ENCODE peak calls at places on chromosome 12, in four cellular contexts. One of them, this sample, is unnamed. For H3K4me1, the result is how much of the 10 kb centered on the place peaks cover.

GRCh38 chr12:50772470-50772869 is 8.6 kb downstream of the ATF1 start:
- DNase-seq in GM12878: no peak
- DNase-seq in K562: no peak
- DNase-seq in HepG2: no peak
- DNase-seq in this sample: no peak

GRCh38 chr12:40946612-40947194 is 241.4 kb upstream of the PDZRN4 start:
- DNase-seq in HepG2: peak
- DNase-seq in GM12878: no peak
- DNase-seq in K562: peak
- DNase-seq in this sample: no peak

GRCh38 chr12:113075137-113075683 is 18.7 kb downstream of the DTX1 start:
- DNase-seq in K562: no peak
- DNase-seq in GM12878: peak
- DNase-seq in HepG2: no peak
- DNase-seq in this sample: no peak

GRCh38 chr12:49555631-49556390 is 12.1 kb downstream of the MCRS1 start:
- DNase-seq in HepG2: no peak
- DNase-seq in K562: no peak
- DNase-seq in GM12878: no peak
- DNase-seq in this sample: no peak

GRCh38 chr12:110135012-110135411 is 10.9 kb downstream of the IFT81 start:
- DNase-seq in GM12878: no peak
- DNase-seq in K562: no peak
- DNase-seq in HepG2: no peak
- DNase-seq in this sample: no peak

GRCh38 chr12:127998936-127999467 is 268.0 kb upstream of the TMEM132C start:
- DNase-seq in HepG2: no peak
- DNase-seq in GM12878: no peak
- DNase-seq in K562: no peak
- DNase-seq in this sample: no peak

GRCh38 chr12:65074932-65075331 is 46.2 kb downstream of the WIF1 start:
- DNase-seq in GM12878: no peak
- DNase-seq in K562: no peak
- DNase-seq in HepG2: peak
- DNase-seq in this sample: no peak

GRCh38 chr12:130583317-130583716 is 132.8 kb downstream of the RIMBP2 start:
- DNase-seq in GM12878: no peak
- DNase-seq in HepG2: no peak
- DNase-seq in K562: no peak
- DNase-seq in this sample: no peak

GRCh38 chr12:85920324-85920947 is 46.3 kb downstream of the NTS start:
- DNase-seq in K562: peak
- DNase-seq in GM12878: no peak
- DNase-seq in HepG2: peak
- DNase-seq in this sample: no peak

GRCh38 chr12:110262442-110263388 is 18.3 kb upstream of the ATP2A2 start:
- DNase-seq in HepG2: peak
- DNase-seq in GM12878: no peak
- DNase-seq in K562: no peak
- DNase-seq in this sample: no peak

GRCh38 chr12:83473408-83474095 is 786.8 kb downstream of the TMTC2 start:
- DNase-seq in GM12878: peak
- DNase-seq in HepG2: no peak
- DNase-seq in K562: no peak
- DNase-seq in this sample: no peak

GRCh38 chr12:12902036-12902435 is 10.7 kb downstream of the GPRC5A start:
- DNase-seq in GM12878: no peak
- DNase-seq in K562: no peak
- DNase-seq in HepG2: no peak
- DNase-seq in this sample: no peak

GRCh38 chr12:125187148-125187733 is 122.0 kb downstream of the AACS start:
- DNase-seq in K562: no peak
- DNase-seq in HepG2: no peak
- DNase-seq in GM12878: no peak
- DNase-seq in this sample: no peak

GRCh38 chr12:125188912-125189881 is 124.0 kb downstream of the AACS start:
- DNase-seq in GM12878: no peak
- DNase-seq in HepG2: no peak
- DNase-seq in K562: no peak
- DNase-seq in this sample: no peak

GRCh38 chr12:125186471-125187147 is 121.4 kb downstream of the AACS start:
- DNase-seq in GM12878: no peak
- DNase-seq in K562: peak
- DNase-seq in HepG2: no peak
- DNase-seq in this sample: no peak

GRCh38 chr12:125185740-125186470 is 120.7 kb downstream of the AACS start:
- DNase-seq in HepG2: peak
- DNase-seq in K562: peak
- DNase-seq in GM12878: no peak
- DNase-seq in this sample: no peak

GRCh38 chr12:125187780-125188741 is 122.8 kb downstream of the AACS start:
- DNase-seq in HepG2: no peak
- DNase-seq in K562: no peak
- DNase-seq in GM12878: no peak
- DNase-seq in this sample: no peak
- H3K4me3 ChIP-seq in HepG2: no peak
- H3K4me3 ChIP-seq in K562: no peak
- H3K4me3 ChIP-seq in GM12878: no peak
- H3K4me3 ChIP-seq in this sample: no peak

GRCh38 chr12:120684523-120684932 is 2.4 kb upstream of the MLEC start:
- DNase-seq in K562: no peak
- DNase-seq in HepG2: no peak
- DNase-seq in GM12878: peak
- DNase-seq in this sample: no peak

GRCh38 chr12:120677765-120678473 is 9.0 kb upstream of the MLEC start:
- DNase-seq in GM12878: peak
- DNase-seq in K562: no peak
- DNase-seq in HepG2: no peak
- DNase-seq in this sample: no peak

GRCh38 chr12:120686151-120686689 is 729 bp upstream of the MLEC start:
- DNase-seq in GM12878: peak
- DNase-seq in K562: peak
- DNase-seq in HepG2: peak
- DNase-seq in this sample: no peak

GRCh38 chr12:120678572-120678971 is 8.4 kb upstream of the MLEC start:
- DNase-seq in K562: no peak
- DNase-seq in GM12878: no peak
- DNase-seq in HepG2: no peak
- DNase-seq in this sample: no peak

GRCh38 chr12:120680165-120680738 is 6.7 kb upstream of the MLEC start:
- DNase-seq in GM12878: no peak
- DNase-seq in K562: no peak
- DNase-seq in HepG2: no peak
- DNase-seq in this sample: no peak
- TF ChIP-seq SIN3A in GM12878: no peak
- TF ChIP-seq SIN3A in K562: no peak
- TF ChIP-seq SIN3A in HepG2: no peak
- TF ChIP-seq SIN3A in this sample: no peak

GRCh38 chr12:25684070-25684469 is 131.0 kb upstream of the LMNTD1 start:
- DNase-seq in GM12878: no peak
- DNase-seq in HepG2: no peak
- DNase-seq in K562: no peak
- DNase-seq in this sample: no peak
- H3K4me1 ChIP-seq in GM12878: under half
- H3K4me1 ChIP-seq in HepG2: under half
- H3K4me1 ChIP-seq in K562: under half
- H3K4me1 ChIP-seq in this sample: under half

GRCh38 chr12:95953000-95953399 is 9.9 kb downstream of the AMDHD1 start:
- DNase-seq in HepG2: no peak
- DNase-seq in GM12878: no peak
- DNase-seq in K562: no peak
- DNase-seq in this sample: no peak
- H3K4me3 ChIP-seq in HepG2: no peak
- H3K4me3 ChIP-seq in GM12878: no peak
- H3K4me3 ChIP-seq in K562: no peak
- H3K4me3 ChIP-seq in this sample: no peak

GRCh38 chr12:88298014-88298682 is 156.0 kb downstream of the TMTC3 start:
- DNase-seq in GM12878: no peak
- DNase-seq in HepG2: no peak
- DNase-seq in K562: no peak
- DNase-seq in this sample: no peak

GRCh38 chr12:88298761-88299242 is 156.7 kb downstream of the TMTC3 start:
- DNase-seq in GM12878: peak
- DNase-seq in K562: no peak
- DNase-seq in HepG2: no peak
- DNase-seq in this sample: no peak

GRCh38 chr12:88300931-88301330 is 158.8 kb downstream of the TMTC3 start:
- DNase-seq in HepG2: peak
- DNase-seq in K562: no peak
- DNase-seq in GM12878: no peak
- DNase-seq in this sample: no peak

GRCh38 chr12:88303335-88303734 is 161.2 kb downstream of the TMTC3 start:
- DNase-seq in GM12878: no peak
- DNase-seq in HepG2: no peak
- DNase-seq in K562: no peak
- DNase-seq in this sample: no peak

GRCh38 chr12:88299567-88300101 is 157.5 kb downstream of the TMTC3 start:
- DNase-seq in K562: peak
- DNase-seq in GM12878: peak
- DNase-seq in HepG2: no peak
- DNase-seq in this sample: peak
- TF ChIP-seq SIN3A in K562: no peak
- TF ChIP-seq SIN3A in GM12878: no peak
- TF ChIP-seq SIN3A in HepG2: no peak
- TF ChIP-seq SIN3A in this sample: no peak

GRCh38 chr12:124482567-124482893 is 84.9 kb downstream of the NCOR2 start:
- DNase-seq in GM12878: no peak
- DNase-seq in K562: no peak
- DNase-seq in HepG2: no peak
- DNase-seq in this sample: no peak

GRCh38 chr12:124479680-124480468 is 87.5 kb downstream of the NCOR2 start:
- DNase-seq in HepG2: no peak
- DNase-seq in GM12878: no peak
- DNase-seq in K562: no peak
- DNase-seq in this sample: no peak

GRCh38 chr12:124480469-124481256 is 86.7 kb downstream of the NCOR2 start:
- DNase-seq in GM12878: peak
- DNase-seq in HepG2: peak
- DNase-seq in K562: no peak
- DNase-seq in this sample: no peak

GRCh38 chr12:124481772-124482566 is 85.4 kb downstream of the NCOR2 start:
- DNase-seq in K562: no peak
- DNase-seq in HepG2: no peak
- DNase-seq in GM12878: no peak
- DNase-seq in this sample: no peak

GRCh38 chr12:124481257-124481750 is 86.1 kb downstream of the NCOR2 start:
- DNase-seq in HepG2: peak
- DNase-seq in K562: no peak
- DNase-seq in GM12878: no peak
- DNase-seq in this sample: no peak
- H3K4me1 ChIP-seq in HepG2: under half
- H3K4me1 ChIP-seq in K562: half or more
- H3K4me1 ChIP-seq in GM12878: half or more
- H3K4me1 ChIP-seq in this sample: under half

GRCh38 chr12:114683709-114684097 is 272 bp downstream of the TBX3 start:
- DNase-seq in GM12878: no peak
- DNase-seq in HepG2: no peak
- DNase-seq in K562: no peak
- DNase-seq in this sample: no peak
- H3K4me3 ChIP-seq in GM12878: no peak
- H3K4me3 ChIP-seq in HepG2: peak
- H3K4me3 ChIP-seq in K562: peak
- H3K4me3 ChIP-seq in this sample: peak

GRCh38 chr12:6074394-6074793 is 50.1 kb downstream of the VWF start:
- DNase-seq in K562: no peak
- DNase-seq in HepG2: no peak
- DNase-seq in GM12878: no peak
- DNase-seq in this sample: no peak

GRCh38 chr12:6076340-6076739 is 48.1 kb downstream of the VWF start:
- DNase-seq in GM12878: no peak
- DNase-seq in K562: no peak
- DNase-seq in HepG2: no peak
- DNase-seq in this sample: no peak

GRCh38 chr12:6076776-6077700 is 47.4 kb downstream of the VWF start:
- DNase-seq in K562: no peak
- DNase-seq in GM12878: no peak
- DNase-seq in HepG2: no peak
- DNase-seq in this sample: no peak

GRCh38 chr12:6073426-6073825 is 51.0 kb downstream of the VWF start:
- DNase-seq in GM12878: no peak
- DNase-seq in K562: no peak
- DNase-seq in HepG2: peak
- DNase-seq in this sample: no peak

DNA sequence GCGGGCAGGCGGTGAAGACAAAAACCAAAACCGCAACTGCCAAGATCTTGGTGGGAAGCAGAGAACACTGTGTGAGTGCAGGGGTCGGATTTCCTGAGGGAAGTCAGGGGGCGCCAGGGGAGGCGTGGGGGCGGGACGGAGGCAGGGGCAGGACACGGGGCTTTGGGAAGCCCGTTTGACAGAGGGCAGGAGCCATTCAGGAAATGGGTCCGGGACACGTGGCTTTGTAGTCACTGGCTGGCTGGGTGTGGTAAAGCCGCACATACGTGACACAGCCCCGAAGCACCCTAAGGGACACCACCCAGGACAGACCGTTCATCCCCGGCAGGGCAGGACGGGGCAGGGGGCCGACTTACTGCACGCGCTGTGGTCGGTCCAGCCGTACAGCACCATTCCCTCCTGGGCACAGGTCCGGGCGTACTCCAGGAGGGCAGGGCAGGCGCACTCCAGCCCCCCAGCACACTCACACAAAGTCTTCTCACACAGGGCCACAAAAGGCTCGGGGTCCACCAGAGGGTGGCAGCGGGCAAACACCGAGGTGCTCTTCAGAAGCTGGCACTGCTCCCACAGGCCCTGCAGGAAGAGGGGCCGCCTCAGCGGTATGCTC is 49.4 kb downstream of the VWF start:
- DNase-seq in GM12878: no peak
- DNase-seq in HepG2: no peak
- DNase-seq in K562: no peak
- DNase-seq in this sample: no peak
- TF ChIP-seq SIN3A in GM12878: no peak
- TF ChIP-seq SIN3A in HepG2: no peak
- TF ChIP-seq SIN3A in K562: no peak
- TF ChIP-seq SIN3A in this sample: no peak

GRCh38 chr12:75982974-75983660 is 48.5 kb downstream of the PHLDA1 start:
- DNase-seq in HepG2: no peak
- DNase-seq in GM12878: no peak
- DNase-seq in K562: no peak
- DNase-seq in this sample: no peak
- H3K4me1 ChIP-seq in HepG2: half or more
- H3K4me1 ChIP-seq in GM12878: under half
- H3K4me1 ChIP-seq in K562: under half
- H3K4me1 ChIP-seq in this sample: half or more

GRCh38 chr12:104303538-104304151 is at the start of gene EID3:
- DNase-seq in GM12878: no peak
- DNase-seq in HepG2: no peak
- DNase-seq in K562: peak
- DNase-seq in this sample: no peak
- H3K4me3 ChIP-seq in GM12878: peak
- H3K4me3 ChIP-seq in HepG2: no peak
- H3K4me3 ChIP-seq in K562: no peak
- H3K4me3 ChIP-seq in this sample: peak

This sample was measured in Panc1.